ENCODE peak calls at places on chromosomes 3 and 15, in six cellular contexts. One of them, this sample, is unnamed.

GRCh38 chr3:21509706-21510105 is 241.3 kb downstream of the ZNF385D start:
- DNase-seq in iris pigment epithelial cell: peak
- DNase-seq in OCI-LY7: no peak
- DNase-seq in HEK293T: no peak
- DNase-seq in ovary: no peak
- DNase-seq in HuH-7.5: no peak
- DNase-seq in this sample: no peak

GRCh38 chr3:24192004-24192403 is 246.9 kb downstream of the NR1D2 start:
- DNase-seq in HEK293T: peak
- DNase-seq in OCI-LY7: no peak
- DNase-seq in HuH-7.5: no peak
- DNase-seq in ovary: no peak
- DNase-seq in iris pigment epithelial cell: no peak
- DNase-seq in this sample: no peak

GRCh38 chr3:143952569-143953069 is 19.0 kb upstream of the DIPK2A start:
- DNase-seq in ovary: no peak
- DNase-seq in HuH-7.5: no peak
- DNase-seq in OCI-LY7: no peak
- DNase-seq in HEK293T: no peak
- DNase-seq in iris pigment epithelial cell: no peak
- DNase-seq in this sample: no peak

GRCh38 chr15:73244333-73244732 is 124.4 kb downstream of the HCN4 start:
- DNase-seq in HuH-7.5: peak
- DNase-seq in iris pigment epithelial cell: no peak
- DNase-seq in HEK293T: peak
- DNase-seq in ovary: no peak
- DNase-seq in OCI-LY7: peak
- DNase-seq in this sample: peak

GRCh38 chr3:99895706-99896441 is 78.2 kb downstream of the CMSS1 start:
- DNase-seq in HuH-7.5: no peak
- DNase-seq in iris pigment epithelial cell: peak
- DNase-seq in ovary: no peak
- DNase-seq in OCI-LY7: no peak
- DNase-seq in HEK293T: no peak
- DNase-seq in this sample: peak

GRCh38 chr3:187401861-187402260 is 33.7 kb downstream of the RTP4 start:
- DNase-seq in HuH-7.5: no peak
- DNase-seq in ovary: no peak
- DNase-seq in iris pigment epithelial cell: no peak
- DNase-seq in HEK293T: no peak
- DNase-seq in OCI-LY7: no peak
- DNase-seq in this sample: no peak

GRCh38 chr3:12180218-12180617 is 21.5 kb upstream of the TIMP4 start:
- DNase-seq in HEK293T: no peak
- DNase-seq in iris pigment epithelial cell: peak
- DNase-seq in OCI-LY7: no peak
- DNase-seq in HuH-7.5: no peak
- DNase-seq in ovary: peak
- DNase-seq in this sample: peak

GRCh38 chr3:38627956-38628355 is 21.5 kb downstream of the SCN5A start:
- DNase-seq in iris pigment epithelial cell: peak
- DNase-seq in OCI-LY7: peak
- DNase-seq in HEK293T: peak
- DNase-seq in HuH-7.5: peak
- DNase-seq in ovary: no peak
- DNase-seq in this sample: peak

GRCh38 chr3:78258798-78259197 is 1218.9 kb downstream of the ROBO2 start:
- DNase-seq in iris pigment epithelial cell: peak
- DNase-seq in HEK293T: no peak
- DNase-seq in ovary: no peak
- DNase-seq in HuH-7.5: no peak
- DNase-seq in OCI-LY7: no peak
- DNase-seq in this sample: peak

GRCh38 chr15:41561777-41562145 is 2.7 kb downstream of the TYRO3 start:
- DNase-seq in HuH-7.5: no peak
- DNase-seq in iris pigment epithelial cell: peak
- DNase-seq in ovary: peak
- DNase-seq in OCI-LY7: no peak
- DNase-seq in HEK293T: no peak
- DNase-seq in this sample: peak

GRCh38 chr3:192514081-192514753 is 213.1 kb downstream of the FGF12 start:
- DNase-seq in ovary: no peak
- DNase-seq in OCI-LY7: no peak
- DNase-seq in HuH-7.5: peak
- DNase-seq in iris pigment epithelial cell: peak
- DNase-seq in HEK293T: peak
- DNase-seq in this sample: peak

This sample was measured in choroid plexus epithelial cell.